ENCODE peak calls at places on chromosomes 1 and 21, in six cellular contexts. One of them, this sample, is unnamed.
A peak's percentile ranks its signal among the peaks of the same experiment; 100 is the strongest.

GRCh38 chr1:34178072-34178471 is 1.4 kb downstream of the C1orf94 start:
- DNase-seq in fibroblast of the aortic adventitia: no peak
- DNase-seq in GM20000: no peak
- DNase-seq in cardiac fibroblast: no peak
- DNase-seq in HFFc6: no peak
- DNase-seq in A549: no peak
- DNase-seq in this sample: no peak

GRCh38 chr1:34441661-34442060 is 265.0 kb downstream of the C1orf94 start:
- DNase-seq in fibroblast of the aortic adventitia: no peak
- DNase-seq in A549: no peak
- DNase-seq in GM20000: no peak
- DNase-seq in cardiac fibroblast: no peak
- DNase-seq in HFFc6: no peak
- DNase-seq in this sample: no peak

GRCh38 chr1:243447342-243447741 is 191.5 kb downstream of the SDCCAG8 start:
- DNase-seq in fibroblast of the aortic adventitia: peak; percentile 73
- DNase-seq in A549: peak; percentile 22
- DNase-seq in cardiac fibroblast: peak; percentile 83
- DNase-seq in HFFc6: no peak
- DNase-seq in GM20000: no peak
- DNase-seq in this sample: no peak

GRCh38 chr1:26833432-26834405 is 7.2 kb downstream of the ZDHHC18 start:
- DNase-seq in cardiac fibroblast: no peak
- DNase-seq in HFFc6: no peak
- DNase-seq in A549: no peak
- DNase-seq in fibroblast of the aortic adventitia: no peak
- DNase-seq in GM20000: peak; percentile 90
- DNase-seq in this sample: no peak

GRCh38 chr1:67809887-67810286 is 23.4 kb downstream of the GNG12 start:
- DNase-seq in HFFc6: no peak
- DNase-seq in cardiac fibroblast: no peak
- DNase-seq in A549: no peak
- DNase-seq in fibroblast of the aortic adventitia: no peak
- DNase-seq in GM20000: no peak
- DNase-seq in this sample: peak; percentile 60

GRCh38 chr1:68049941-68050878 is at the start of gene DIRAS3:
- DNase-seq in GM20000: no peak
- DNase-seq in cardiac fibroblast: peak; percentile 28
- DNase-seq in HFFc6: no peak
- DNase-seq in fibroblast of the aortic adventitia: peak; percentile 52
- DNase-seq in A549: peak; percentile 6
- DNase-seq in this sample: peak; percentile 54

GRCh38 chr1:203661572-203661971 is 34.9 kb downstream of the ATP2B4 start:
- DNase-seq in cardiac fibroblast: no peak
- DNase-seq in GM20000: no peak
- DNase-seq in HFFc6: no peak
- DNase-seq in A549: no peak
- DNase-seq in fibroblast of the aortic adventitia: no peak
- DNase-seq in this sample: no peak

GRCh38 chr1:19828546-19828945 is 13.5 kb upstream of the RNF186 start:
- DNase-seq in A549: no peak
- DNase-seq in cardiac fibroblast: peak; percentile 25
- DNase-seq in fibroblast of the aortic adventitia: peak; percentile 32
- DNase-seq in GM20000: no peak
- DNase-seq in HFFc6: no peak
- DNase-seq in this sample: no peak

GRCh38 chr1:181151378-181152326 is 63.2 kb downstream of the IER5 start:
- DNase-seq in fibroblast of the aortic adventitia: no peak
- DNase-seq in A549: no peak
- DNase-seq in cardiac fibroblast: peak; percentile 59
- DNase-seq in HFFc6: peak; percentile 37
- DNase-seq in GM20000: peak; percentile 21
- DNase-seq in this sample: no peak

GRCh38 chr1:157691285-157691920 is 9.2 kb downstream of the FCRL3 start:
- DNase-seq in HFFc6: peak; percentile 45
- DNase-seq in GM20000: peak; percentile 34
- DNase-seq in fibroblast of the aortic adventitia: peak; percentile 20
- DNase-seq in A549: peak; percentile 38
- DNase-seq in cardiac fibroblast: peak; percentile 21
- DNase-seq in this sample: peak; percentile 28

GRCh38 chr1:40221977-40222772 is 25.6 kb upstream of the TMCO2 start:
- DNase-seq in GM20000: no peak
- DNase-seq in A549: no peak
- DNase-seq in cardiac fibroblast: no peak
- DNase-seq in HFFc6: no peak
- DNase-seq in fibroblast of the aortic adventitia: no peak
- DNase-seq in this sample: no peak

GRCh38 chr1:1237874-1238701 is 6.1 kb downstream of the B3GALT6 start:
- DNase-seq in cardiac fibroblast: no peak
- DNase-seq in HFFc6: no peak
- DNase-seq in fibroblast of the aortic adventitia: no peak
- DNase-seq in GM20000: peak; percentile 65
- DNase-seq in A549: no peak
- DNase-seq in this sample: no peak

GRCh38 chr1:67838180-67838912 is 5.1 kb upstream of the GNG12 start:
- DNase-seq in fibroblast of the aortic adventitia: peak; percentile 87
- DNase-seq in cardiac fibroblast: peak; percentile 24
- DNase-seq in GM20000: no peak
- DNase-seq in HFFc6: peak; percentile 44
- DNase-seq in A549: no peak
- DNase-seq in this sample: peak; percentile 44

GRCh38 chr1:228894442-228894989 is 159.2 kb downstream of the RHOU start:
- DNase-seq in cardiac fibroblast: no peak
- DNase-seq in A549: no peak
- DNase-seq in GM20000: no peak
- DNase-seq in HFFc6: no peak
- DNase-seq in fibroblast of the aortic adventitia: no peak
- DNase-seq in this sample: no peak

GRCh38 chr1:39886757-39887231 is 3.5 kb upstream of the TRIT1 start:
- DNase-seq in A549: no peak
- DNase-seq in GM20000: no peak
- DNase-seq in cardiac fibroblast: peak; percentile 18
- DNase-seq in fibroblast of the aortic adventitia: no peak
- DNase-seq in HFFc6: peak; percentile 47
- DNase-seq in this sample: no peak

DNA sequence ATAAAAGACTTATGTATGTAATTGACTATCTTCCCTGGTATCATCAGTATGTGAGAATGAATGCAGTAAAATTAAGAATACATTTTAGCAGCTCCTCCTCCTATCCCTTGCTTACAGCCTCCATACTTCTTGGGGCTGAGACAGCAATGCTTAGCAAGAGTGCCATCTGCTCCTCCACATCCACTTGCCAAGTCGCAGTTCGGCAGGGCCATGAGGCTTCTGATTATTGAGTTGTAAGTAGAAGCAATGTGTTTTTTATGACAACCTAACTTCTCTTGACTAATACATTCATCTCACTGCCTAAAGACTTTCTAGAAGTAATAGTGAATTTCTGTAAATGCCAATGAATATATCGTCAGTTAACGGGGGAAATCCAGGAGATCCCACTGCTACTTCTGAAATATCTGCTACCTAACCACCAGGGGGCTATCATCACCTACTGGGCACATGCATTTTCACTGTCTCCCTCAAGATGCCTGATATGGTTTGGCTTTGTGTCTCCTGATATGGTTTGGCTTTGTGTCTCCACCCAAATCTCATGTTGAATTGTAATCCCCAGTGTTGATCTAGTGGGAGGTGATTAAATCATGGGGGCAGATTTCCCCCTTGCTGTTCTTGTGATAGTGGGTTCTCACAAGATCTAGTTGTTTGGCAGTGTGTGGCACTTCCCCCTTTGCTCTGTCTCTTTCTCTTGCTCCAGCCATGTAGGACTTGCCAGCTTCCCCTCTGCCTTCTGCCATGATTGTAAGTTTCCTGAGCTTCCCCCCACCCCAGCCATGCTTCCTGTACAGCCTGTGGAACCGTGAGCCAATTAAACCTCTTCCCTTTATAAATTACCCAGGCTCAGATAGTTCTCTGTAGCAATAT is 59.6 kb downstream of the EXTL2 start:
- DNase-seq in cardiac fibroblast: peak; percentile 31
- DNase-seq in fibroblast of the aortic adventitia: peak; percentile 22
- DNase-seq in GM20000: peak; percentile 10
- DNase-seq in A549: peak; percentile 21
- DNase-seq in HFFc6: peak; percentile 5
- DNase-seq in this sample: peak; percentile 26
- TF ChIP-seq CTCF in cardiac fibroblast: peak; percentile 43
- TF ChIP-seq CTCF in fibroblast of the aortic adventitia: peak; percentile 49
- TF ChIP-seq CTCF in GM20000: no peak
- TF ChIP-seq CTCF in A549: peak; percentile 6
- TF ChIP-seq CTCF in HFFc6: peak; percentile 75
- TF ChIP-seq CTCF in this sample: no peak

DNA sequence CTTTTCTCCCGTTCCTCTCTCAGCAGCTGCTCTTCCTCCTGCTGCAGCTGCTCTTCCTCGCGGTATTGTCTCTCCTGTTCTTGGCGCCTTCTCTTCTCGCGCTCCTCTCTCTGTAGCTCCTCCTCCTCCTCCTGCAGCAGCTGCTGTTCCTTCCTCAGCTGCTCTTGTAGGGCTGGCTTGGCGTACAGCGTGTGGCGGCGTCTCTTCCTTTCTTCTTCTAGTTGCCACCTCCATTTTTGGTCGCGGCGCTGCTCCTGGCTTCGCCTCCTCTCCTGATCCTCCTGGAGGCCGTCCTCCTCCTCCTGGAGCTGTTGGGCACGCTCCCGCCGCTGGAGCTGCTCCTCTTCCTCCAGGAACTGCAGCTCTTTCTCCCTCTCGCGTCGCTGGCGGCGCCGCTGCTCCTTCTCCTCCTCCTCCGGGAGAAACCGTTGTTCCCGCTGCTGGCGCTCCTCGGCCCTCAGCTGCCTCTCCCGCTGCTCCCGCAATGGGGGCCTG is 4.8 kb downstream of the TCHH start:
- DNase-seq in fibroblast of the aortic adventitia: peak; percentile 48
- DNase-seq in A549: peak; percentile 67
- DNase-seq in HFFc6: peak; percentile 12
- DNase-seq in GM20000: no peak
- DNase-seq in cardiac fibroblast: peak; percentile 65
- DNase-seq in this sample: peak; percentile 49
- TF ChIP-seq CTCF in fibroblast of the aortic adventitia: no peak
- TF ChIP-seq CTCF in A549: no peak
- TF ChIP-seq CTCF in HFFc6: no peak
- TF ChIP-seq CTCF in GM20000: no peak
- TF ChIP-seq CTCF in cardiac fibroblast: no peak
- TF ChIP-seq CTCF in this sample: no peak

DNA sequence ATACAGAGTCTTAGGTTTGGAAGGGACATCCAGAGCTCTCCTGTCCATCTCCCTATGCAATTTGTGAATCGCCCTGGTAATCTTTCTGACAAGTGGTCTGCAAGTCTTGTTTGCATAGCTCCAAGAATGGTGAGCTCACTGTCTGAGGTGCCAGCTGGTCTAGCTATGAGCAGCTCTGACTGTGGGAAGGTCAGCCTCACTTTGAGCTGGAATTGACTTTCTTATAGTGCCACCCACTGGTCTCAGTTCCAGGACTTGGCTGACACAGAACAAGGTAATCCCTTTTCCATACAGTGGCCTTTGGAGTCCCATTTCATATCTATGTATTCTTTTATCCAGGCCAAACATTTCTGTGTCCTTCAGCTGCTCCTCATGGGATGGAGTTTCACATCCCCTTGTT is 95.6 kb upstream of the C8B start:
- DNase-seq in A549: no peak
- DNase-seq in HFFc6: peak; percentile 65
- DNase-seq in fibroblast of the aortic adventitia: peak; percentile 53
- DNase-seq in cardiac fibroblast: peak; percentile 21
- DNase-seq in GM20000: no peak
- DNase-seq in this sample: no peak
- TF ChIP-seq CTCF in A549: no peak
- TF ChIP-seq CTCF in HFFc6: peak; percentile 52
- TF ChIP-seq CTCF in fibroblast of the aortic adventitia: no peak
- TF ChIP-seq CTCF in cardiac fibroblast: no peak
- TF ChIP-seq CTCF in GM20000: no peak
- TF ChIP-seq CTCF in this sample: no peak

DNA sequence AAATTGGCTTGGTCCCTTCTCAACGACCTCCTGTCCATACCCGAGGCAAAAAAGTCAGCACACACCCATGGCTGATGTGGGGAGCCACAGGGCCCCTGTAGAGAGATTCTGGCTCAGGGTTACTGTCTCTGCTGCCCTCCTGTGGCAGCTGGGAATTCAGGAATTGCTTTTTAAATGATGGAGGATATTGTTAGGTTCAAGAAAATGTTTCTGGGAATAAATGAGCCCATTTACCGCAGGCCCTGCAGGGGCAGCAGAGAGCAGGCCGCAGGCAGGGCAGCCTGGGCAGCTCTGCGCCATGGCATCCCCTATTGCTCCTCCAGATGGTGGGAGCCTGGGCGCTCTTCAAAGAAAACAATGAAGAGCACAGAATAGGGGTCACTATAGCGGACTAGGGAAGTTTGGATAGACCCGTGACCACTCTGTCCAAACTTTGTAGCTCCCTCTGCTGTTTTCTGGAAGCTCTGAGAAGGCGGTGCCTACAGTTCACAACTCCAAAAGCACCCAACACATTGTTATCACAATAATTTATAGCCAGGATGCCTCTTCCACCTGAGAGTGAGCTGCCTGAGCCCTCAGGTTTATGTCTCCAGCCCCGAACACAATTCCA is 201.1 kb downstream of the BACH1 start:
- DNase-seq in HFFc6: peak; percentile 39
- DNase-seq in GM20000: no peak
- DNase-seq in cardiac fibroblast: peak; percentile 59
- DNase-seq in A549: peak; percentile 51
- DNase-seq in fibroblast of the aortic adventitia: no peak
- DNase-seq in this sample: peak; percentile 28
- TF ChIP-seq CTCF in HFFc6: peak; percentile 88
- TF ChIP-seq CTCF in GM20000: no peak
- TF ChIP-seq CTCF in cardiac fibroblast: peak; percentile 71
- TF ChIP-seq CTCF in A549: peak; percentile 43
- TF ChIP-seq CTCF in fibroblast of the aortic adventitia: peak; percentile 26
- TF ChIP-seq CTCF in this sample: peak; percentile 59

GRCh38 chr1:196661345-196661744 is 9.5 kb downstream of the CFH start:
- DNase-seq in cardiac fibroblast: no peak
- DNase-seq in fibroblast of the aortic adventitia: no peak
- DNase-seq in A549: no peak
- DNase-seq in GM20000: no peak
- DNase-seq in HFFc6: no peak
- DNase-seq in this sample: no peak

GRCh38 chr1:196659471-196659870 is 7.6 kb downstream of the CFH start:
- DNase-seq in HFFc6: no peak
- DNase-seq in cardiac fibroblast: peak; percentile 35
- DNase-seq in A549: no peak
- DNase-seq in fibroblast of the aortic adventitia: no peak
- DNase-seq in GM20000: no peak
- DNase-seq in this sample: no peak

GRCh38 chr1:196655494-196655893 is 3.7 kb downstream of the CFH start:
- DNase-seq in A549: peak; percentile 25
- DNase-seq in cardiac fibroblast: no peak
- DNase-seq in HFFc6: no peak
- DNase-seq in GM20000: no peak
- DNase-seq in fibroblast of the aortic adventitia: no peak
- DNase-seq in this sample: no peak

GRCh38 chr1:196660272-196660671 is 8.4 kb downstream of the CFH start:
- DNase-seq in cardiac fibroblast: no peak
- DNase-seq in fibroblast of the aortic adventitia: no peak
- DNase-seq in HFFc6: no peak
- DNase-seq in GM20000: no peak
- DNase-seq in A549: no peak
- DNase-seq in this sample: no peak

DNA sequence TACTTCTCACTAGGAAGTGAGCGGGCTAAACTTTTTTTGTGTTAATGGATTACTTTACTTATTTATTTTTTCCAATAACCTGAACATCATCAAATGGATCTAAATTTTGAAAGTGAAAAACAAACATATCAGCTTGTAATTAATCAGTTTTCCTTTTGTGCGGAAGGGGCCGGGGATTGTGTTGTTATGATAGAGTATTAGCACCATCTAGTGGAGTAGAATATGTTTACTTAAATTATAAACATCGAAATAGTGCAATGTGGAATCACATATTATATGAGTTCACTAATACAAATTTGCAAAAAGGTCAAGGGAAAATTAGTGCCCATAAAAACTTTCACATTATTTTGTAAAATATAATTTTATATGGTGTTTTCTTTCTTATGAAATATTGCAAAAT is 9.1 kb downstream of the CFH start:
- DNase-seq in GM20000: peak; percentile 17
- DNase-seq in HFFc6: peak; percentile 25
- DNase-seq in A549: peak; percentile 30
- DNase-seq in fibroblast of the aortic adventitia: peak; percentile 66
- DNase-seq in cardiac fibroblast: peak; percentile 59
- DNase-seq in this sample: peak; percentile 53
- TF ChIP-seq CTCF in GM20000: no peak
- TF ChIP-seq CTCF in HFFc6: peak; percentile 87
- TF ChIP-seq CTCF in A549: peak; percentile 85
- TF ChIP-seq CTCF in fibroblast of the aortic adventitia: peak; percentile 35
- TF ChIP-seq CTCF in cardiac fibroblast: peak; percentile 18
- TF ChIP-seq CTCF in this sample: no peak

This sample was measured in endothelial cell of umbilical vein.